ENCODE peak calls at places on chromosomes 16 and 17, in five cellular contexts. U is left ventricle myocardium inferior, G is thoracic aorta, H is ascending aorta, B is choroid plexus epithelial cell. R is an unnamed sample.

GRCh38 chr16:50372611-50373344 is 4.0 kb upstream of the BRD7 start:
- DNase-seq in U (peak), G (peak), H (peak), B (no peak), R (no peak)

GRCh38 chr17:41377546-41377945 is 4.6 kb downstream of the KRT34 start:
- DNase-seq in U (no peak), G (no peak), H (no peak), B (peak), R (peak)

GRCh38 chr16:75116081-75116910 is at the start of gene LDHD:
- DNase-seq in U (peak), G (peak), H (peak), B (peak), R (peak)

GRCh38 chr17:66275651-66276050 is 26.8 kb upstream of the PRKCA start:
- DNase-seq in U (no peak), G (peak), H (peak), B (peak), R (peak)

GRCh38 chr17:40091691-40092397 is 8.5 kb downstream of the NR1D1 start:
- DNase-seq in U (no peak), G (no peak), H (no peak), B (no peak), R (no peak)

GRCh38 chr17:2592974-2593845 is at the start of gene PAFAH1B1:
- DNase-seq in U (peak), G (peak), H (peak), B (peak), R (peak)

GRCh38 chr16:57485916-57486857 is at the start of gene DOK4:
- DNase-seq in U (peak), G (no peak), H (no peak), B (peak), R (peak)

GRCh38 chr17:2691965-2692780 is 19.4 kb downstream of the CLUH start:
- DNase-seq in U (no peak), G (no peak), H (peak), B (no peak), R (no peak)

GRCh38 chr16:26263406-26263805 is 571.6 kb downstream of the HS3ST4 start:
- DNase-seq in U (no peak), G (no peak), H (no peak), B (no peak), R (no peak)

GRCh38 chr16:11020792-11021440 is 76.6 kb downstream of the CLEC16A start:
- DNase-seq in U (no peak), G (no peak), H (no peak), B (no peak), R (no peak)

GRCh38 chr16:87931504-87931903 is 4.8 kb downstream of the CA5A start:
- DNase-seq in U (no peak), G (no peak), H (no peak), B (peak), R (peak)

GRCh38 chr17:76557368-76558209 is 17.7 kb downstream of the PRCD start:
- DNase-seq in U (peak), G (peak), H (peak), B (peak), R (peak)

GRCh38 chr16:53056528-53056881 is 1.7 kb downstream of the CHD9 start:
- DNase-seq in U (no peak), G (no peak), H (no peak), B (peak), R (peak)

GRCh38 chr17:46046957-46047356 is 47.9 kb downstream of the STH start:
- DNase-seq in U (no peak), G (no peak), H (no peak), B (peak), R (no peak)
- TF ChIP-seq CTCF in U (peak), G (no peak), H (no peak), B (no peak), R (no peak)

DNA sequence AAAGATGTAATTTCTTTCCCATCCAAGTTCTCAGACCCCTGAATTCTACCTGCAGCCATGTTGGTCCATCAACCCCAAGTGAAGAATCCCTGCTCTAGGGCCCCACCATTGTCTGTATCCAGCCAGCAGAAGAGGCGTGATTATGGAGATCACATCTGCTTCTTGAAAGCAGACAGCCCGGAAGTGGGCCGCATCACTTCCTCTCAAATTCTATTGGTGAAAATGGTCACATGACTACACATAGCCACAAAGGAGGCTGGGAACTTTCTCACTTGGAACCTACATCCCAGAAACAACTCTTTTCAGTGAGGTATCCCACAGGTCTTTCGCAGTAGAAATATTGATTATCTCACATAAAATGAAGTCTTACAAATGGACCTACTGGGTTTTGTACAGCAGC is 40.1 kb downstream of the IL4R start:
- DNase-seq in U (no peak), G (no peak), H (no peak), B (no peak), R (no peak)
- H3K4me3 ChIP-seq in U (no peak), G (no peak), H (no peak), B (no peak), R (no peak)

DNA sequence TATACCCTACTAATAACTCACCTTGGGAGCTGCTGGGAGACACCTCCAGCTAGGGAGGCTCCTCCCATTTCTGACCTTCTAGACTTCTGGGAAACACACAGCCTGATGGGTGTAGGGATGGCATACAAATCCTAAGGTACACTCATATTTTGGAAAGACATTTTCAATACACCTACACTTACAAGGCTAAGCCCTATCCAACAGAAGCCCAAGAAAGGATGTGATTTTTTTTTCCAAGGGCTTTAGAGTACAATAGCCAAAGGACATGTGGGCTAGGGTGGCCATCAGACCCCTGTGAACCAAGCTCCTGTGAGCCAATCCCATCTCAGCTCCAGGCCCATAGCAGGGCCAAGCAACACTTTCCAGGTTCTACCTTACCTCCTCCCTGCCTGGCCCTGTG is 143.9 kb downstream of the AATF start:
- DNase-seq in U (no peak), G (no peak), H (no peak), B (no peak), R (no peak)
- TF ChIP-seq CTCF in U (no peak), G (no peak), H (no peak), B (no peak), R (no peak)

GRCh38 chr17:28860363-28860808 is 5.6 kb downstream of the ERAL1 start:
- DNase-seq in U (no peak), G (no peak), H (no peak), B (no peak), R (no peak)
- H3K4me3 ChIP-seq in U (no peak), G (no peak), H (no peak), B (no peak), R (no peak)

DNA sequence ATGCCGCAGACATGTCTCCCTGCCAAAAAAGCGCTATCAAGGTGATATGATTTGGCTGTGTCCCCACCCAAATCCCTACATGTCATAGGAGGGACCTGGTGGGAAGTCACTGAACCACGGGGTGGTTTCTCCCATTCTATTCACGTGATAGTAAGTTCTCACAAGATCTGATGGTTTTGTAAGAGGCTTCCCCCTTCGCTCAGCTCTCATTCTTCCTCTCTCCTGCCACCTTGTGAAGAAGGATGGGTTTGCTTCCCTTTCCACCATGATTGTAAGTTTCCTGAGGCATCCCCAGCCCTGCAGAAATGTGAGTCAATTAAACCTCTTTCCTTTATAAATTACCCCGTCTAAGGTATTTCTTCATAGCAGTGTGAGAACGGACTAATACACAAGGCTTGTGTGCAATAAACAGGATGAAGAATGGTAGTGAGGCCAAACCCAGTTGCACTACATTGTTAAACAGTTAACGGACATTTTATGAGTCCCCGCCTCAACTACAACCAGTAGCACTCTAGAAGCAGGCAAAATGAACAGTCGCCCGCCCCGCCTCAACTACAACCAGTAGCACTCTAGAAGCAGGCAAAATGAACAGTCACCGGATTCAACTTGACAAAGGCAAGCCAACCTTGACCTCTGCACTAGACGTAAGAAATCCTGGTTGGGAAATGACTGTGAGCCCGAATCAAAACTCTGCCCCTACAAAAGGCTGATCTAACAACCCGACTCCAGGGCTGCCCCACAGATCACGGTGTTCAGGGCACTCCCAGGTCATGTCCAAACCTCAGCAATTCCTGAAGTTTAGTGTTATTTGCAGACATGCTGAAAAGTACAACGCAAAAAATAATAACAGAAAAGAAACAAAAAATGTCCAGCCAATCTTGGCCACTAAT is 26.3 kb downstream of the VPS53 start:
- DNase-seq in U (no peak), G (no peak), H (no peak), B (peak), R (peak)
- TF ChIP-seq CTCF in U (peak), G (no peak), H (no peak), B (peak), R (peak)

GRCh38 chr16:67804853-67805542 is 1.4 kb downstream of the RANBP10 start:
- DNase-seq in U (no peak), G (no peak), H (no peak), B (no peak), R (no peak)
- H3K4me3 ChIP-seq in U (peak), G (peak), H (peak), B (peak), R (peak)